ENCODE peak calls at places on chromosomes 5 and 9, in ten cellular contexts. K, L, T, A, F, B, W, Z, G and R are unnamed samples.

GRCh38 chr9:73039253-73039915 is 86.5 kb upstream of the ALDH1A1 start:
- DNase-seq in K (no peak), L (peak; percentile 78), T (no peak), A (peak; percentile 82), F (no peak), B (peak; percentile 69), W (peak; percentile 29), Z (no peak), G (peak; percentile 22), R (no peak)

GRCh38 chr5:67476531-67476930 is 279.9 kb upstream of the CD180 start:
- DNase-seq in K (no peak), L (no peak), T (peak; percentile 34), A (no peak), F (no peak), B (peak; percentile 84), W (no peak), Z (no peak), G (no peak), R (no peak)

GRCh38 chr5:157549954-157550549 is 25.5 kb downstream of the ADAM19 start:
- DNase-seq in K (no peak), L (no peak), T (no peak), A (no peak), F (no peak), B (peak; percentile 71), W (no peak), Z (no peak), G (no peak), R (no peak)

GRCh38 chr5:34037829-34038228 is 5.2 kb downstream of the C1QTNF3 start:
- DNase-seq in K (no peak), L (no peak), T (no peak), A (no peak), F (no peak), B (no peak), W (no peak), Z (no peak), G (no peak), R (no peak)

GRCh38 chr9:134689320-134690181 is 47.9 kb downstream of the COL5A1 start:
- DNase-seq in K (peak; percentile 71), L (peak; percentile 71), T (no peak), A (peak; percentile 91), F (peak; percentile 55), B (peak; percentile 80), W (peak; percentile 70), Z (no peak), G (peak; percentile 68), R (no peak)

GRCh38 chr5:151056367-151057306 is 24.2 kb downstream of the TNIP1 start:
- DNase-seq in K (no peak), L (no peak), T (no peak), A (no peak), F (no peak), B (no peak), W (no peak), Z (no peak), G (no peak), R (no peak)

GRCh38 chr5:56490971-56491468 is 257.9 kb upstream of the ANKRD55 start:
- DNase-seq in K (no peak), L (no peak), T (peak; percentile 86), A (no peak), F (no peak), B (no peak), W (no peak), Z (no peak), G (no peak), R (no peak)

GRCh38 chr9:21385131-21385665 is at the start of gene IFNA2:
- DNase-seq in K (no peak), L (no peak), T (no peak), A (no peak), F (no peak), B (no peak), W (no peak), Z (no peak), G (no peak), R (no peak)